ENCODE peak calls at places on chromosomes 6 and 20, in four cellular contexts. T is putamen, U is A172, F is lung. Y is an unnamed sample.

GRCh38 chr20:10167594-10167993 is 51.0 kb upstream of the SNAP25 start:
- DNase-seq in U (no peak), T (no peak), F (no peak), Y (no peak)

GRCh38 chr6:45001663-45002062 is 326.5 kb upstream of the RUNX2 start:
- DNase-seq in U (no peak), T (no peak), F (no peak), Y (no peak)

GRCh38 chr20:1813101-1813529 is 82.1 kb upstream of the SIRPA start:
- DNase-seq in F (peak; percentile 64), U (peak; percentile 91), T (no peak), Y (peak; percentile 69)

GRCh38 chr6:157982580-157983438 is 1.1 kb downstream of the SYNJ2 start:
- DNase-seq in F (no peak), U (peak; percentile 42), T (no peak), Y (no peak)

GRCh38 chr20:49594143-49594928 is 26.4 kb upstream of the PTGIS start:
- DNase-seq in U (peak; percentile 46), F (no peak), T (no peak), Y (peak; percentile 75)

GRCh38 chr20:50312682-50313187 is 122.1 kb downstream of the CEBPB start:
- DNase-seq in U (peak; percentile 93), F (peak; percentile 79), T (no peak), Y (peak; percentile 78)

GRCh38 chr6:6806793-6807518 is 218.4 kb downstream of the LY86 start:
- DNase-seq in F (peak; percentile 47), T (peak; percentile 48), U (no peak), Y (peak; percentile 47)

GRCh38 chr6:25155221-25155620 is 124.0 kb upstream of the CARMIL1 start:
- DNase-seq in F (no peak), U (no peak), T (no peak), Y (no peak)

GRCh38 chr6:13294499-13295069 is 33.8 kb downstream of the TBC1D7 start:
- DNase-seq in T (peak; percentile 69), U (no peak), F (no peak), Y (no peak)

GRCh38 chr20:37511605-37512275 is 9.3 kb upstream of the NNAT start:
- DNase-seq in U (peak; percentile 50), F (no peak), T (no peak), Y (no peak)

GRCh38 chr20:39038047-39038446 is 75.9 kb downstream of the DHX35 start:
- DNase-seq in T (no peak), F (no peak), U (no peak), Y (no peak)